ENCODE peak calls at places on chromosomes 7 and 10, in four cellular contexts. X is ovary; P is activated CD8-positive, alpha-beta memory T cell treated with anti-CD3 and anti-CD28 coated beads, Interleukin-2, amount 50 U/mL, for 4 hours; C is T-cell. O is an unnamed sample.

GRCh38 chr7:113629244-113629643 is 289.6 kb downstream of the PPP1R3A start:
- DNase-seq in X (no peak), P (no peak), C (no peak), O (no peak)

GRCh38 chr10:61895898-61896605 is 5.4 kb upstream of the ARID5B start:
- DNase-seq in X (no peak), P (no peak), C (no peak), O (no peak)

GRCh38 chr7:150912427-150912826 is 60.1 kb downstream of the AOC1 start:
- DNase-seq in X (no peak), P (no peak), C (no peak), O (no peak)

GRCh38 chr10:490256-490655 is 199.2 kb downstream of the DIP2C start:
- DNase-seq in X (no peak), P (no peak), C (no peak), O (no peak)

GRCh38 chr7:138890782-138891445 is 90.3 kb downstream of the KIAA1549 start:
- DNase-seq in X (no peak), P (no peak), C (no peak), O (no peak)

GRCh38 chr7:97004931-97005763 is at the start of gene DLX6:
- DNase-seq in X (peak; percentile 79), P (no peak), C (no peak), O (no peak)

GRCh38 chr10:32929634-32930033 is 28.4 kb downstream of the ITGB1 start:
- DNase-seq in X (no peak), P (no peak), C (no peak), O (no peak)

GRCh38 chr7:156656598-156656997 is 16.0 kb downstream of the RNF32 start:
- DNase-seq in X (no peak), P (no peak), C (no peak), O (no peak)

GRCh38 chr7:105097619-105098018 is 83.6 kb downstream of the KMT2E start:
- DNase-seq in X (no peak), P (no peak), C (no peak), O (no peak)

GRCh38 chr10:11236234-11236633 is 218.6 kb downstream of the CELF2 start:
- DNase-seq in X (no peak), P (no peak), C (no peak), O (no peak)

GRCh38 chr7:152000191-152000590 is 25.3 kb upstream of the GALNT11 start:
- DNase-seq in X (no peak), P (no peak), C (no peak), O (no peak)

GRCh38 chr10:44070282-44070681 is 314.6 kb downstream of the CXCL12 start:
- DNase-seq in X (no peak), P (no peak), C (no peak), O (no peak)

GRCh38 chr7:5528071-5528814 is 104.6 kb upstream of the TNRC18 start:
- DNase-seq in X (peak; percentile 52), P (peak; percentile 32), C (peak; percentile 49), O (peak; percentile 56)

GRCh38 chr7:142018154-142018553 is 22.5 kb downstream of the MGAM start:
- DNase-seq in X (no peak), P (no peak), C (no peak), O (no peak)

GRCh38 chr10:104387130-104387888 is 33.7 kb downstream of the CFAP58 start:
- DNase-seq in X (no peak), P (no peak), C (no peak), O (no peak)

GRCh38 chr10:8124436-8124835 is 69.9 kb downstream of the GATA3 start:
- DNase-seq in X (no peak), P (no peak), C (no peak), O (no peak)

GRCh38 chr10:15780353-15781135 is 60.8 kb upstream of the ITGA8 start:
- DNase-seq in X (peak; percentile 47), P (no peak), C (no peak), O (no peak)

GRCh38 chr7:155009570-155010157 is 6.7 kb upstream of the PAXIP1 start:
- DNase-seq in X (no peak), P (peak; percentile 42), C (no peak), O (no peak)